ENCODE peak calls at places on chromosomes 13 and 19, in four cellular contexts. L, W, H and M are unnamed samples.

GRCh38 chr19:45251452-45252354 is 632 bp downstream of the MARK4 start:
- DNase-seq in L (peak), W (no peak), H (no peak), M (no peak)

GRCh38 chr13:80083097-80083429 is 257.9 kb downstream of the SPRY2 start:
- DNase-seq in L (no peak), W (no peak), H (no peak), M (no peak)

GRCh38 chr13:96052655-96053002 is 572 bp downstream of the UGGT2 start:
- DNase-seq in L (no peak), W (peak), H (no peak), M (peak)

GRCh38 chr19:28987177-28987576 is 225.8 kb downstream of the UQCRFS1 start:
- DNase-seq in L (no peak), W (no peak), H (no peak), M (no peak)

GRCh38 chr19:31255174-31255862 is 93.9 kb downstream of the TSHZ3 start:
- DNase-seq in L (no peak), W (no peak), H (no peak), M (no peak)

GRCh38 chr13:72062566-72062965 is 195.6 kb upstream of the DACH1 start:
- DNase-seq in L (peak), W (no peak), H (no peak), M (peak)

GRCh38 chr19:15257782-15258181 is 25.5 kb upstream of the EPHX3 start:
- DNase-seq in L (no peak), W (no peak), H (no peak), M (no peak)

GRCh38 chr19:33348301-33349010 is 25.1 kb upstream of the CEBPG start:
- DNase-seq in L (peak), W (peak), H (no peak), M (peak)

GRCh38 chr13:50677687-50678463 is 165.6 kb downstream of the DLEU7 start:
- DNase-seq in L (no peak), W (no peak), H (no peak), M (no peak)

GRCh38 chr13:30737511-30738342 is 2.4 kb downstream of the ALOX5AP start:
- DNase-seq in L (no peak), W (no peak), H (no peak), M (no peak)

GRCh38 chr13:40916207-40916998 is 102.7 kb downstream of the ELF1 start:
- DNase-seq in L (no peak), W (no peak), H (no peak), M (no peak)

GRCh38 chr19:34995551-34995950 is 4.6 kb upstream of the GRAMD1A start:
- DNase-seq in L (no peak), W (no peak), H (no peak), M (no peak)

GRCh38 chr19:40348961-40349507 is 539 bp downstream of the PLD3 start:
- DNase-seq in L (peak), W (peak), H (no peak), M (peak)

GRCh38 chr13:55403887-55404487 is 1736.7 kb upstream of the PRR20A start:
- DNase-seq in L (no peak), W (no peak), H (no peak), M (no peak)

GRCh38 chr13:103188688-103189326 is 122.6 kb upstream of the SLC10A2 start:
- DNase-seq in L (no peak), W (peak), H (no peak), M (peak)

GRCh38 chr19:14561832-14562351 is 10.0 kb downstream of the NDUFB7 start:
- DNase-seq in L (peak), W (peak), H (no peak), M (no peak)

GRCh38 chr13:57569981-57570380 is 61.6 kb upstream of the PCDH17 start:
- DNase-seq in L (no peak), W (no peak), H (no peak), M (no peak)

GRCh38 chr13:59178344-59178743 is 985.4 kb downstream of the DIAPH3 start:
- DNase-seq in L (peak), W (peak), H (no peak), M (peak)

GRCh38 chr19:46678110-46678732 is 17.2 kb upstream of the DACT3 start:
- DNase-seq in L (peak), W (no peak), H (no peak), M (peak)

GRCh38 chr13:110973007-110973700 is 58.3 kb upstream of the ANKRD10 start:
- DNase-seq in L (no peak), W (no peak), H (no peak), M (peak)

GRCh38 chr19:2254052-2254872 is 2.0 kb downstream of the JSRP1 start:
- DNase-seq in L (peak), W (peak), H (no peak), M (peak)

GRCh38 chr19:31350693-31351211 is 1.5 kb upstream of the TSHZ3 start:
- DNase-seq in L (peak), W (peak), H (no peak), M (peak)

GRCh38 chr19:16627194-16627927 is 643 bp downstream of the MED26 start:
- DNase-seq in L (peak), W (peak), H (peak), M (no peak)

GRCh38 chr13:75635621-75636338 is at the start of gene LMO7:
- DNase-seq in L (peak), W (peak), H (peak), M (peak)

GRCh38 chr13:26695891-26696311 is 64.7 kb downstream of the GPR12 start:
- DNase-seq in L (peak), W (no peak), H (no peak), M (no peak)

GRCh38 chr13:64798422-64798821 is 2431.7 kb downstream of the PCDH9 start:
- DNase-seq in L (no peak), W (no peak), H (no peak), M (no peak)

GRCh38 chr13:37429976-37430375 is 168.6 kb downstream of the POSTN start:
- DNase-seq in L (no peak), W (peak), H (no peak), M (peak)
- TF ChIP-seq CTCF in L (no peak), W (no peak), H (no peak), M (no peak)

DNA sequence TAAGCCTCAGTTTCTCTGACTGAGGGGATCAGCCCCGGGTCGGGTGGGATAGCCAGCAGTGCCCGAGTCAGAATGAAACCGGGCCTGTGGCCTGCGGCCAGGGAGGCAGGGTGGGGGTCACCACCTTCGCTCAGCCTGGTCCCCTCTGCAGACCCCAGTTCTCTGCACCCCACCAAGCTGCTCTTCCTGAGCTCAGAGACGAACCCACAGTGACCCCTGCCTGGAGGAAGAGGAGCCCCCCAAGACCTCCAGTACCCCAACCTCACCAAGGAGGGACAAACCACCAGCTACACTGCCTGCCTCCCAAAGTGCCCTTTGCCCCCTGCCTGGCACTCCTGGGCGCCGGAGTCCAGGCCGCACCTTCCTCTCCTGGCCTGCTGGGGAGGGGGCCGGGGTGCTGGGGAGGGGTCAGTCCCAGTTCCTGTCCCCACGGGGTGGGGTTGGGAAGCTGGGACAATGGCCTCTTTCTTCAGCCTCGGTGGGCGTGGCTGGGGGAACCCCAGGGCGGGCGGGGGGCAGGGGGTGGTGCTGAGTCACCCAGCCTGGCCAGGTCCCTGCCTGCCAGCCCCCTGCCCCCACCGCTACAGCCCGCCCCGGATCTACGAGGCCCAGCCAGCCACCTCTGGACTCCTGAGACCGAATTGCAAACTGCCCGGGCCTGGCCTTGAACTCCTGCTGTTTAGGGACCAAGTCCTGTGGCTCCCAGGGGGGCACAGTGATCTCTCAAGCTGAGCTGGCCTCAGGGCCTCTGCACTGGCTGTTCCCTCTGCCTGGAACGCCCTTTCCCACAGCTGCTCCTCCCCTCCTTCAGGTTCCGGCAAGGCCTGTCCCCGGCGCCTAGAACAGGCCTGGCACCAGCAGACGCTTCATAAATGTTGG is 14.3 kb downstream of the ZBTB7A start:
- DNase-seq in L (no peak), W (no peak), H (peak), M (no peak)
- H3K4me3 ChIP-seq in L (no peak), W (no peak), H (no peak), M (no peak)

GRCh38 chr19:39307233-39307821 is 11.1 kb downstream of the IFNL1 start:
- DNase-seq in L (peak), W (no peak), H (no peak), M (no peak)

GRCh38 chr19:39306075-39306474 is 9.9 kb downstream of the IFNL1 start:
- DNase-seq in L (no peak), W (no peak), H (no peak), M (no peak)

GRCh38 chr19:39308531-39309304 is 11.9 kb downstream of the LRFN1 start:
- DNase-seq in L (peak), W (no peak), H (no peak), M (no peak)

GRCh38 chr19:39310558-39311311 is 9.9 kb downstream of the LRFN1 start:
- DNase-seq in L (peak), W (peak), H (no peak), M (no peak)

DNA sequence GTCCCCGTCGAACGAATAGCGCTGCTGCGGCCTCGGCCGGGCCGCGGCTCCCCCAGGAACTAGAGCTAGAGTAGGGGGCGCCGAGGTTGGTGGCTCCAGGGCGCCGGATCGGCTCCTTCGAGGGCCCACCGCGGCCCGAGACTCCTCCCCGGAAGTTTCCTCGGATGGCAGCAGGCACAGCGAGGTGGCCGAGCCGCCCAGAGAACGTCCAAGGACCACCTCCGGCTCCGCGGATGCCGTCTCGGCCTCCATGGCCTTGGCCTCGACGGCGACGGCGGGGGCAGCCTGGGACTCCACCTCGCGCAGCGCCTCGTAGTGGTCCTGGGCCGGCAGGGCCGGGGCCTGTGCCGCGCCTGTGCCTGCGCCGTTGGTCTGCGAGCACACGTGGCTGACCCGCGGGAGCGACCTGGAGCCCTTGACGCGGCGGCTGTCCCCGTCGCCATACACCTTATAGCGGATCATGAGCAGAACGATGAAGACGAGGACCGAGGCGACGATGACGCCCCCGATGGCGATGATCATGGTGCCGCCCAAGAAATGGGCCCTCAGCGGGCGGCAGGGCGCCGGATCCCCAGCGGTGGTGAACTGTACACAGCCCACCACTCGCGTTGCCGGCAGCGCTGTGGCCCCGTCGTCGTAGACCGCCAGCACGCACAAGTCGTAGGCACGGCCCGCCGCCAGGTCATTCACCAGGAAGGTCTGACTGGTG is 11.8 kb downstream of the IFNL1 start:
- DNase-seq in L (peak), W (no peak), H (no peak), M (no peak)
- TF ChIP-seq CTCF in L (peak), W (no peak), H (no peak), M (no peak)

GRCh38 chr13:23889598-23890224 is 511 bp upstream of the MIPEP start:
- DNase-seq in L (no peak), W (no peak), H (no peak), M (no peak)
- H3K4me3 ChIP-seq in L (peak), W (peak), H (no peak), M (peak)